ENCODE peak calls at places on chromosomes 13 and 19, in four cellular contexts. N is nephron progenitor cell, S is type B pancreatic cell, V is fibroblast of pulmonary artery. E is an unnamed sample.
A peak's percentile ranks its signal among the peaks of the same experiment; 100 is the strongest.

GRCh38 chr19:16830679-16831078 is 1.5 kb downstream of the SIN3B start:
- DNase-seq in N (no peak), V (peak; percentile 44), S (no peak), E (no peak)

GRCh38 chr19:2047449-2048103 is 3.5 kb downstream of the MKNK2 start:
- DNase-seq in S (no peak), V (no peak), N (no peak), E (no peak)

GRCh38 chr13:43003729-43004128 is 11.7 kb upstream of the EPSTI1 start:
- DNase-seq in S (no peak), V (no peak), N (no peak), E (no peak)

GRCh38 chr19:44752816-44753618 is 4.5 kb downstream of the BCL3 start:
- DNase-seq in N (peak; percentile 70), S (no peak), V (peak; percentile 99), E (peak; percentile 93)

GRCh38 chr19:27765912-27766725 is 1446.8 kb downstream of the UQCRFS1 start:
- DNase-seq in V (no peak), N (no peak), S (peak; percentile 22), E (peak; percentile 76)

GRCh38 chr13:44306401-44307192 is 67.0 kb upstream of the SERP2 start:
- DNase-seq in S (no peak), N (peak; percentile 18), V (peak; percentile 99), E (no peak)

GRCh38 chr19:51195316-51195586 is 29.6 kb upstream of the CD33 start:
- DNase-seq in V (no peak), N (no peak), S (no peak), E (peak; percentile 73)

GRCh38 chr13:87889241-87889640 is 218.1 kb downstream of the SLITRK5 start:
- DNase-seq in N (no peak), V (no peak), S (no peak), E (no peak)

GRCh38 chr19:41376241-41376997 is at the start of gene TMEM91:
- DNase-seq in S (no peak), V (peak; percentile 31), N (peak; percentile 81), E (no peak)

GRCh38 chr19:8355631-8356402 is 8.1 kb upstream of the ANGPTL4 start:
- DNase-seq in S (no peak), N (no peak), V (peak; percentile 98), E (no peak)

GRCh38 chr19:51691122-51692064 is 1.7 kb upstream of the SPACA6 start:
- DNase-seq in V (peak; percentile 82), N (peak; percentile 18), S (no peak), E (peak; percentile 68)

GRCh38 chr19:30049844-30050667 is 108.0 kb downstream of the URI1 start:
- DNase-seq in S (no peak), V (no peak), N (no peak), E (no peak)

GRCh38 chr13:60111726-60112125 is 52.0 kb downstream of the DIAPH3 start:
- DNase-seq in S (no peak), N (no peak), V (peak; percentile 31), E (no peak)

GRCh38 chr13:73325351-73326214 is 266.8 kb downstream of the KLF5 start:
- DNase-seq in N (no peak), S (no peak), V (no peak), E (no peak)

GRCh38 chr13:53545340-53545941 is 516.8 kb downstream of the OLFM4 start:
- DNase-seq in V (no peak), S (no peak), N (no peak), E (no peak)

GRCh38 chr19:18521692-18522123 is at the start of gene ELL:
- DNase-seq in N (no peak), S (no peak), V (no peak), E (no peak)

GRCh38 chr13:36163809-36164308 is 32.7 kb upstream of the DCLK1 start:
- DNase-seq in V (peak; percentile 87), N (peak; percentile 10), S (no peak), E (peak; percentile 83)

GRCh38 chr13:68304287-68304893 is 1074.3 kb upstream of the PCDH9 start:
- DNase-seq in S (no peak), N (no peak), V (peak; percentile 19), E (no peak)

GRCh38 chr13:65336916-65337315 is 1893.2 kb downstream of the PCDH9 start:
- DNase-seq in N (no peak), S (no peak), V (peak; percentile 52), E (no peak)

GRCh38 chr13:113116871-113117271 is 5.7 kb upstream of the F10 start:
- DNase-seq in S (peak; percentile 50), N (no peak), V (no peak), E (peak; percentile 56)

GRCh38 chr13:37168922-37169321 is 63.5 kb upstream of the CSNK1A1L start:
- DNase-seq in S (no peak), V (no peak), N (no peak), E (no peak)

GRCh38 chr13:37168151-37168550 is 62.7 kb upstream of the CSNK1A1L start:
- DNase-seq in S (no peak), V (no peak), N (no peak), E (no peak)

GRCh38 chr13:37175996-37176395 is 70.5 kb upstream of the CSNK1A1L start:
- DNase-seq in S (no peak), V (peak; percentile 97), N (no peak), E (no peak)

DNA sequence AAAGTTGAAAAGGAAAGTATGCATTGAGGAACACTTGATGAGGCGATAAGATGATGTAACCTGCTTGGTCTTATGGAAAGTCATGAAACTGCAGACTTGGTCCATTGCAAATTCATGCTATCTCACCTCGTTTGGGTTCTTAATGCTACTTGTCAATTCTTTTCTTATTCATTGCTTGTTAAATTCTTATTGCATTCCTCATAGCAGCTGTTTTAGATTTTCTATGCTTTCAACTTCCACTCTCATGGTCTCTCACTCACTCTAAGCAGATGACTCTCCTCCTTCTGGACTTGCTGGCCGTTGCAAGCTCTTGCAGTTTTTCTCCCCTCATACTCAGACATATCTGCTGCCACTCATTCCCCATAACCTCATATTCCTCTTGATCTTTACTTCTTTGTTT is 67.8 kb upstream of the CSNK1A1L start:
- DNase-seq in V (peak; percentile 36), S (no peak), N (no peak), E (no peak)
- TF ChIP-seq CTCF in V (no peak), S (no peak), N (no peak), E (peak; percentile 12)

GRCh38 chr13:86841264-86841663 is 829.9 kb upstream of the SLITRK5 start:
- DNase-seq in V (no peak), N (no peak), S (no peak), E (no peak)

GRCh38 chr13:86840250-86841191 is 830.6 kb upstream of the SLITRK5 start:
- DNase-seq in N (no peak), V (no peak), S (no peak), E (no peak)

GRCh38 chr13:86838411-86839120 is 832.6 kb upstream of the SLITRK5 start:
- DNase-seq in N (no peak), V (no peak), S (no peak), E (no peak)
- TF ChIP-seq CTCF in N (no peak), V (no peak), S (no peak), E (no peak)

GRCh38 chr13:45362939-45363338 is 22.0 kb upstream of the TPT1 start:
- DNase-seq in V (no peak), N (no peak), S (no peak), E (no peak)
- TF ChIP-seq CTCF in V (no peak), N (no peak), S (no peak), E (no peak)

GRCh38 chr19:10567696-10568443 is 909 bp downstream of the CDKN2D start:
- DNase-seq in S (no peak), N (no peak), V (no peak), E (no peak)

GRCh38 chr19:10566408-10566657 is 523 bp upstream of the KRI1 start:
- DNase-seq in S (no peak), V (no peak), N (no peak), E (no peak)

GRCh38 chr19:10565028-10565566 is 713 bp downstream of the KRI1 start:
- DNase-seq in S (no peak), V (peak; percentile 32), N (peak; percentile 48), E (no peak)

GRCh38 chr19:10566658-10567410 is 1.0 kb upstream of the KRI1 start:
- DNase-seq in V (no peak), S (no peak), N (no peak), E (no peak)

GRCh38 chr19:10565567-10566407 is at the start of gene KRI1:
- DNase-seq in S (peak; percentile 99), N (peak; percentile 99), V (peak; percentile 98), E (peak; percentile 99)
- TF ChIP-seq CTCF in S (peak; percentile 71), N (peak; percentile 45), V (peak; percentile 5), E (peak; percentile 30)

GRCh38 chr19:39083983-39084731 is at the start of gene ACP7:
- DNase-seq in S (no peak), V (no peak), N (peak; percentile 37), E (no peak)
- TF ChIP-seq CTCF in S (no peak), V (no peak), N (no peak), E (no peak)

GRCh38 chr13:25920277-25920676 is 131.5 kb downstream of the SHISA2 start:
- DNase-seq in V (no peak), N (no peak), S (no peak), E (no peak)
- TF ChIP-seq CTCF in V (no peak), N (no peak), S (no peak), E (no peak)

GRCh38 chr13:91347212-91347995 is at the start of gene MIR17HG:
- DNase-seq in V (peak; percentile 83), N (peak; percentile 94), S (peak; percentile 91), E (peak; percentile 92)

GRCh38 chr13:91346848-91347211 is 657 bp upstream of the MIR17HG start:
- DNase-seq in S (no peak), V (peak; percentile 7), N (peak; percentile 30), E (no peak)

GRCh38 chr13:91349992-91350911 is 2.8 kb downstream of the MIR17HG start:
- DNase-seq in V (no peak), S (no peak), N (no peak), E (no peak)

GRCh38 chr13:91347996-91348905 is 764 bp downstream of the MIR17HG start:
- DNase-seq in N (peak; percentile 49), V (peak; percentile 49), S (peak; percentile 75), E (peak; percentile 84)

GRCh38 chr13:91348906-91349435 is 1.5 kb downstream of the MIR17HG start:
- DNase-seq in S (peak; percentile 96), N (peak; percentile 96), V (peak; percentile 87), E (peak; percentile 98)
- TF ChIP-seq CTCF in S (peak; percentile 94), N (peak; percentile 75), V (peak; percentile 71), E (peak; percentile 90)

GRCh38 chr13:29254971-29255370 is 340.5 kb downstream of the SLC7A1 start:
- DNase-seq in N (no peak), V (no peak), S (no peak), E (no peak)

GRCh38 chr13:29255567-29255966 is 339.9 kb downstream of the SLC7A1 start:
- DNase-seq in V (no peak), N (peak; percentile 30), S (no peak), E (no peak)

GRCh38 chr13:29266261-29266660 is 329.2 kb downstream of the SLC7A1 start:
- DNase-seq in N (no peak), S (no peak), V (no peak), E (no peak)

DNA sequence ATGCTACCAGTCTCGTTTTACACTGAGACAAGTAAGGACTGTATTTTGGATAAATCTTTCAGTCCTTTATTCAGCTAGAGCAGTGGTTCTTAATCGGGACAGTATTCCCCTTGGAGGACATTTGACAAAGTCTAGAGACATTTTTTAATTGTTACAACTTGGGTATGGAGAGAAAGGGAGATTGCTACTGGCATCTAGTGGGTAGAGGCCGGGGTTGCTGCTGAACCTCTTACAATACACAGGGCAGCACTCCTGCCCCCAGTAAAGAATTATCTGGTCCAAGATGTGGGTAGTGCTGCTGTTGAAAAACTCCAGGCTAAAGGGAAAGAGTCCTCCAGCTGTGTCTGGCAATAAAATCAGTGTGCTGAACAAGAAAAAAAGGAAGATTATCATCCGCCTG is 334.8 kb downstream of the SLC7A1 start:
- DNase-seq in V (no peak), S (no peak), N (no peak), E (no peak)
- TF ChIP-seq CTCF in V (no peak), S (peak; percentile 35), N (no peak), E (no peak)

E was measured in osteocyte.